ENCODE peak calls at places on chromosomes 16 and 17, in nine cellular contexts. B is OCI-LY7, T is heart right ventricle, C is left lung, L is lung, M is A549, X is cardiac muscle cell, P is coronary artery, E is tibial artery. U is an unnamed sample.
A peak's percentile ranks its signal among the peaks of the same experiment; 100 is the strongest.

GRCh38 chr17:76695059-76695892 is 15.5 kb downstream of the MXRA7 start:
- DNase-seq in E (no peak), B (no peak), L (no peak), P (no peak), X (no peak), M (no peak), C (no peak), T (no peak), U (no peak)

GRCh38 chr16:88424536-88425230 is 28.4 kb upstream of the ZFPM1 start:
- DNase-seq in X (no peak), E (no peak), M (no peak), P (no peak), C (no peak), L (no peak), B (no peak), T (peak; percentile 49), U (no peak)

GRCh38 chr17:42163113-42163512 is 8.3 kb upstream of the RAB5C start:
- DNase-seq in P (no peak), M (peak; percentile 49), E (no peak), X (no peak), L (no peak), B (peak; percentile 36), T (no peak), C (no peak), U (no peak)

GRCh38 chr16:85850344-85850880 is 48.5 kb upstream of the IRF8 start:
- DNase-seq in M (no peak), P (peak; percentile 33), E (peak; percentile 20), L (no peak), T (no peak), C (no peak), X (no peak), B (no peak), U (no peak)

GRCh38 chr17:67431210-67432015 is 54.3 kb downstream of the PITPNC1 start:
- DNase-seq in E (no peak), P (no peak), C (no peak), X (no peak), M (peak; percentile 45), T (no peak), L (no peak), B (no peak), U (peak; percentile 75)

GRCh38 chr16:85600078-85600477 is 13.0 kb upstream of the GSE1 start:
- DNase-seq in C (no peak), M (no peak), T (no peak), B (no peak), X (no peak), E (no peak), L (no peak), P (no peak), U (no peak)

GRCh38 chr17:15742921-15743320 is 10.8 kb downstream of the TBC1D26 start:
- DNase-seq in M (no peak), P (no peak), E (no peak), X (no peak), T (no peak), C (no peak), B (no peak), L (no peak), U (no peak)

GRCh38 chr17:49676276-49676868 is 1.5 kb downstream of the SPOP start:
- DNase-seq in M (no peak), P (no peak), L (no peak), X (no peak), C (no peak), E (no peak), B (peak; percentile 96), T (no peak), U (peak; percentile 20)

GRCh38 chr16:72203401-72203800 is 31.4 kb upstream of the PMFBP1 start:
- DNase-seq in M (no peak), X (no peak), P (no peak), C (no peak), T (no peak), E (peak; percentile 69), B (peak; percentile 21), L (peak; percentile 34), U (peak; percentile 11)

GRCh38 chr17:39597372-39598046 is 10.2 kb downstream of the NEUROD2 start:
- DNase-seq in B (no peak), X (no peak), T (no peak), L (no peak), M (no peak), C (no peak), E (no peak), P (no peak), U (no peak)

GRCh38 chr17:8222630-8223355 is 12.4 kb upstream of the AURKB start:
- DNase-seq in T (peak; percentile 95), C (peak; percentile 97), X (peak; percentile 90), L (peak; percentile 94), E (peak; percentile 98), M (peak; percentile 85), P (peak; percentile 98), B (peak; percentile 89), U (peak; percentile 83)

GRCh38 chr16:55056585-55057520 is 126.2 kb downstream of the IRX5 start:
- DNase-seq in P (no peak), X (peak; percentile 42), T (no peak), E (peak; percentile 46), B (no peak), C (no peak), L (no peak), M (peak; percentile 27), U (no peak)

GRCh38 chr17:74042744-74043486 is 160.6 kb upstream of the RPL38 start:
- DNase-seq in T (no peak), C (no peak), L (no peak), X (no peak), E (peak; percentile 79), M (peak; percentile 99), B (no peak), P (no peak), U (peak; percentile 95)

GRCh38 chr16:2719328-2720062 is 529 bp downstream of the PRSS27 start:
- DNase-seq in B (no peak), X (no peak), E (peak; percentile 55), C (peak; percentile 81), T (no peak), L (peak; percentile 50), M (no peak), P (no peak), U (no peak)
- H3K27ac ChIP-seq in B (no peak overlapping the region), X (no peak overlapping the region), E (no peak overlapping the region), C (no peak overlapping the region), T (no peak overlapping the region), L (no peak overlapping the region), M (peak overlapping the region; percentile 94), P (no peak overlapping the region), U (peak overlapping the region; percentile 90)

GRCh38 chr17:28421775-28422305 is 15.8 kb upstream of the SLC46A1 start:
- DNase-seq in T (no peak), P (no peak), X (no peak), L (no peak), M (no peak), C (no peak), E (no peak), B (no peak), U (no peak)

GRCh38 chr17:28427372-28427771 is 21.4 kb upstream of the SLC46A1 start:
- DNase-seq in B (no peak), L (no peak), P (no peak), X (no peak), M (no peak), E (no peak), T (no peak), C (no peak), U (no peak)

GRCh38 chr17:28425206-28425605 is 19.2 kb upstream of the SLC46A1 start:
- DNase-seq in P (peak; percentile 40), M (no peak), L (no peak), T (no peak), C (no peak), X (no peak), E (no peak), B (no peak), U (no peak)

GRCh38 chr17:28426081-28426519 is 20.1 kb upstream of the SLC46A1 start:
- DNase-seq in L (no peak), P (peak; percentile 26), E (no peak), M (peak; percentile 58), X (peak; percentile 14), C (no peak), T (no peak), B (no peak), U (no peak)
- TF ChIP-seq CTCF in L (no peak), P (no peak), E (no peak), M (no peak), X (peak; percentile 44), C (peak; percentile 35), T (peak; percentile 30), B (peak; percentile 49), U (no peak)

DNA sequence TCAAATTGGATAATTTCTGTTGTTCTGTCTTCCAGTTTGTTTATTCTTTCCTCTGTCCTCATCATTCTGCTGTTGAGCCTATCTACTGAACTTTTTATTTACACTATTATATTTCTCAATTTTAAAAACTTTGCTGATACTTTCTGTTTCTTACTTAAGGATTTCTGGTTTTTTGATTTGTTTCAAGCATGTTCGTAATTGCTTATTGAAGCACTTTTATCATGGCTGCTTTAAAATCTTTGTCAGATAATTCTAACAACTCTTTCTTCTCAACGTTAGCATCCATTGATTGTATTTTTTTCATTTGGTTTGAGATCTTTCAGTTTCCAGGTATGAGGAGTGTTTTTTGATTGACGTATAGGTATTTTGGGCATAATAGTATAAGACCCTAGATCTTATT is 116.9 kb downstream of the PHKB start:
- DNase-seq in C (no peak), P (no peak), B (no peak), M (no peak), E (no peak), X (no peak), T (no peak), L (no peak), U (no peak)
- H3K27ac ChIP-seq in C (no peak overlapping the region), P (no peak overlapping the region), B (no peak overlapping the region), M (no peak overlapping the region), E (no peak overlapping the region), X (no peak overlapping the region), T (no peak overlapping the region), L (no peak overlapping the region), U (no peak overlapping the region)

GRCh38 chr17:17993366-17993765 is 20.7 kb downstream of the DRC3 start:
- DNase-seq in E (no peak), B (no peak), C (no peak), X (no peak), M (no peak), P (no peak), L (no peak), T (no peak), U (no peak)

GRCh38 chr17:17990282-17990681 is 17.6 kb downstream of the DRC3 start:
- DNase-seq in E (no peak), L (no peak), T (no peak), M (no peak), B (no peak), C (no peak), X (no peak), P (no peak), U (no peak)

GRCh38 chr17:17993852-17994251 is 21.2 kb downstream of the DRC3 start:
- DNase-seq in T (no peak), X (no peak), E (no peak), P (no peak), M (no peak), C (no peak), B (no peak), L (no peak), U (no peak)

GRCh38 chr17:17994770-17995169 is 22.1 kb downstream of the DRC3 start:
- DNase-seq in L (no peak), M (no peak), T (no peak), B (no peak), E (no peak), C (no peak), X (no peak), P (no peak), U (no peak)

DNA sequence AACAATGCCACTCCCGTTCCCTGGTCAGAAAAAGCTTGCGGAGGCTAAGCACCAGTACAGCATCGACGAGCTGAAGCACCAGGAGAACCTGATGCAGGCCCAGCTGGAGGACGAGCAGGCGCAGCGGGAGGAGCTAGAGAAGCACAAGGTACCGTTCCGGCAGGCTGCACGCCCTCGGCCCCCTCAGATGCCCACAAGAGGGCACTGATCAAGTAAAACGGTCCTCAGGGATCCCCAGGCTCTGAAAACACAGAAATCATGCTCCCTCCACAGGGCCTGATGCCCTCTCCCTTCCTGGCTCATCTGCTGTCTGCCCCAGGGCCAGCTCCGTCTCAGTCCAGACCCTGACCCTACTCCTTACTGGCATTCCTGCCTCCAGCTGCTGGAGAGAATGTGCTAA is 21.6 kb downstream of the DRC3 start:
- DNase-seq in E (no peak), L (no peak), M (peak; percentile 62), P (no peak), T (peak; percentile 37), X (peak; percentile 62), C (no peak), B (peak; percentile 58), U (no peak)
- TF ChIP-seq CTCF in E (no peak), L (no peak), M (peak; percentile 52), P (no peak), T (peak; percentile 47), X (peak; percentile 50), C (no peak), B (peak; percentile 71), U (no peak)

U was measured in RWPE1.